ENCODE peak calls at places on chromosomes 4 and X, in seven cellular contexts. A, C, K, D, J, U and F are unnamed samples.

GRCh38 chr4:105129286-105129685 is 17.4 kb upstream of the TET2 start:
- DNase-seq in A (no peak), C (no peak), K (no peak), D (no peak), J (no peak), U (no peak), F (no peak)

GRCh38 chr4:140267576-140267975 is 105.9 kb upstream of the SCOC start:
- DNase-seq in A (no peak), C (no peak), K (no peak), D (no peak), J (no peak), U (no peak), F (no peak)

GRCh38 chrX:68932611-68933010 is 103.8 kb downstream of the EFNB1 start:
- DNase-seq in A (peak; percentile 29), C (no peak), K (no peak), D (no peak), J (no peak), U (no peak), F (no peak)

GRCh38 chr4:72567821-72568620 is 1.0 kb downstream of the ADAMTS3 start:
- DNase-seq in A (peak; percentile 81), C (peak; percentile 58), K (peak; percentile 76), D (peak; percentile 87), J (peak; percentile 78), U (peak; percentile 93), F (no peak)

GRCh38 chr4:23946307-23946706 is 56.5 kb upstream of the PPARGC1A start:
- DNase-seq in A (no peak), C (no peak), K (no peak), D (no peak), J (no peak), U (no peak), F (no peak)

GRCh38 chr4:67545996-67546356 is 673 bp upstream of the CENPC start:
- DNase-seq in A (no peak), C (no peak), K (no peak), D (no peak), J (no peak), U (no peak), F (no peak)

GRCh38 chr4:184994010-184994622 is 24.2 kb upstream of the HELT start:
- DNase-seq in A (peak; percentile 46), C (no peak), K (no peak), D (no peak), J (no peak), U (no peak), F (no peak)

GRCh38 chr4:85127653-85128052 is 161.2 kb upstream of the WDFY3 start:
- DNase-seq in A (no peak), C (no peak), K (no peak), D (peak; percentile 61), J (peak; percentile 55), U (peak; percentile 29), F (no peak)

GRCh38 chr4:9904976-9905587 is 116.2 kb downstream of the SLC2A9 start:
- DNase-seq in A (no peak), C (no peak), K (no peak), D (peak; percentile 29), J (no peak), U (peak; percentile 16), F (no peak)

GRCh38 chr4:1693131-1693896 is 9.2 kb upstream of the FAM53A start:
- DNase-seq in A (peak; percentile 82), C (peak; percentile 83), K (peak; percentile 80), D (peak; percentile 80), J (peak; percentile 77), U (peak; percentile 67), F (peak; percentile 70)

GRCh38 chr4:38804654-38805295 is at the start of gene TLR1:
- DNase-seq in A (no peak), C (no peak), K (no peak), D (peak; percentile 56), J (no peak), U (peak; percentile 54), F (no peak)

GRCh38 chr4:168655182-168655581 is 158.3 kb downstream of the PALLD start:
- DNase-seq in A (no peak), C (no peak), K (no peak), D (no peak), J (no peak), U (no peak), F (no peak)

GRCh38 chr4:89752932-89753598 is 83.9 kb downstream of the SNCA start:
- DNase-seq in A (peak; percentile 69), C (no peak), K (no peak), D (peak; percentile 87), J (peak; percentile 3), U (peak; percentile 81), F (no peak)

GRCh38 chr4:54541426-54542118 is 116.2 kb upstream of the KIT start:
- DNase-seq in A (no peak), C (no peak), K (no peak), D (peak; percentile 57), J (no peak), U (no peak), F (no peak)

GRCh38 chr4:33187035-33187434 is 2466.9 kb downstream of the PCDH7 start:
- DNase-seq in A (no peak), C (no peak), K (no peak), D (no peak), J (no peak), U (no peak), F (no peak)

GRCh38 chr4:60396680-60397079 is 803.4 kb upstream of the ADGRL3 start:
- DNase-seq in A (no peak), C (no peak), K (no peak), D (no peak), J (no peak), U (no peak), F (no peak)

GRCh38 chrX:11558972-11559371 is 106.7 kb downstream of the ARHGAP6 start:
- DNase-seq in A (no peak), C (no peak), K (peak; percentile 15), D (peak; percentile 17), J (no peak), U (no peak), F (peak; percentile 11)

GRCh38 chr4:78059524-78059889 is 2.4 kb downstream of the FRAS1 start:
- DNase-seq in A (peak; percentile 66), C (no peak), K (peak; percentile 72), D (peak; percentile 92), J (peak; percentile 82), U (peak; percentile 76), F (no peak)

GRCh38 chr4:21470531-21470930 is 478.0 kb downstream of the KCNIP4 start:
- DNase-seq in A (no peak), C (no peak), K (no peak), D (peak; percentile 69), J (no peak), U (peak; percentile 65), F (no peak)

GRCh38 chr4:87078987-87079469 is 141.4 kb downstream of the KLHL8 start:
- DNase-seq in A (peak; percentile 67), C (no peak), K (no peak), D (peak; percentile 86), J (peak; percentile 26), U (peak; percentile 74), F (no peak)

GRCh38 chrX:77668391-77669237 is 117.4 kb downstream of the ATRX start:
- DNase-seq in A (no peak), C (no peak), K (no peak), D (peak; percentile 64), J (no peak), U (peak; percentile 59), F (no peak)

GRCh38 chrX:118698516-118699247 is 28.7 kb upstream of the IL13RA1 start:
- DNase-seq in A (no peak), C (no peak), K (no peak), D (peak; percentile 5), J (peak; percentile 28), U (no peak), F (no peak)

GRCh38 chr4:14640476-14640875 is 361.8 kb upstream of the CPEB2 start:
- DNase-seq in A (no peak), C (no peak), K (no peak), D (no peak), J (no peak), U (no peak), F (no peak)

DNA sequence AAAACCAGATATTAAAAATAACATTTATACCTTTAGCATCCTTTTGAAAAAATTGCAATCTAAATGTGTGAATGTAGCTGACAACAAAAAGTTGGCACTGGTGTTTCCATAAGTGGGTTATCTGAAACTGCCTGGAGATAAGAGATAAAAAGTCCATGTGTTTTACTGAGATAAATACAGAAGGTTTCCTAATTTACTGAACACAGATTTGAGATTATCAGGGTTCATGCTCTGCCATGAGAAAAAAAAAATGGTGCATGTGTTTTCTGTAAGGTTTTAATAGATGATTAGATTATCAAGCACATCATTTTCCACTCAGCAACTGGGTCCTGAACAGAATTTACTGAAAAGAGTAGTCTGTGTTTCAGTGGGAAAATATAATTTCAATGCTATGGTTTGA is 326.2 kb upstream of the SLIT2 start:
- DNase-seq in A (no peak), C (no peak), K (no peak), D (no peak), J (no peak), U (no peak), F (no peak)
- H3K9me3 ChIP-seq in A (no peaks in the 10 kb centered on the region), C (no peaks in the 10 kb centered on the region), K (peaks cover under 1% of the 10 kb centered on the region), D (no peaks in the 10 kb centered on the region), J (no peaks in the 10 kb centered on the region), U (no peaks in the 10 kb centered on the region), F (peaks cover 5% of the 10 kb centered on the region)

GRCh38 chr4:172995704-172996103 is 172.9 kb upstream of the GALNT7 start:
- DNase-seq in A (no peak), C (no peak), K (no peak), D (no peak), J (no peak), U (no peak), F (no peak)

GRCh38 chr4:172998527-172999469 is 169.8 kb upstream of the GALNT7 start:
- DNase-seq in A (no peak), C (no peak), K (no peak), D (peak; percentile 76), J (no peak), U (peak; percentile 88), F (no peak)

GRCh38 chr4:172997851-172998250 is 170.8 kb upstream of the GALNT7 start:
- DNase-seq in A (no peak), C (no peak), K (no peak), D (no peak), J (no peak), U (no peak), F (no peak)

GRCh38 chr4:172996571-172997216 is 171.9 kb upstream of the GALNT7 start:
- DNase-seq in A (no peak), C (no peak), K (no peak), D (peak; percentile 74), J (no peak), U (peak; percentile 89), F (no peak)

DNA sequence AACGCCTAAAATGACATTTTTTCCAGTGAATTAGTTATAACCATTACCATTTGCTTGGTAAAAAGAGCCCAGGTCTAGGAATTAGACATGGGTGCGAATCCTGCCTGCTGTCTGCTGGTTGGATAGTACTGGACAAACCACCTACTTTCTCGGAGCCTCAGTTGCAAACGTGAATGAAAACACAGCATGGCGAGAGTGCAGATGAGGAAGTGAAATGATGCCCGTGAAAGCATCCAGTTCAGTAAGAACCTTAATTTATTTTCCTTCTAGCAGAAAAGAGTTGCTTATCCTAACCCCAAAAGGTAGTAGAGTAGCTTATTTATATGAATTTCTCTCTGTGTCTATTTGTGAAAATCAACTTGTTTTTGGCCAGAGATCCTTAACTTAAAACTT is 171.4 kb upstream of the GALNT7 start:
- DNase-seq in A (no peak), C (no peak), K (no peak), D (no peak), J (no peak), U (no peak), F (no peak)
- H3K9me3 ChIP-seq in A (no peaks in the 10 kb centered on the region), C (no peaks in the 10 kb centered on the region), K (no peaks in the 10 kb centered on the region), D (no peaks in the 10 kb centered on the region), J (no peaks in the 10 kb centered on the region), U (no peaks in the 10 kb centered on the region), F (no peaks in the 10 kb centered on the region)

GRCh38 chrX:7131621-7132020 is 15.9 kb upstream of the STS start:
- DNase-seq in A (no peak), C (no peak), K (no peak), D (no peak), J (no peak), U (no peak), F (no peak)
- H3K9me3 ChIP-seq in A (no peaks in the 10 kb centered on the region), C (no peaks in the 10 kb centered on the region), K (no peaks in the 10 kb centered on the region), D (no peaks in the 10 kb centered on the region), J (no peaks in the 10 kb centered on the region), U (no peaks in the 10 kb centered on the region), F (no peaks in the 10 kb centered on the region)

GRCh38 chr4:151860561-151861093 is 99.8 kb upstream of the GATB start:
- DNase-seq in A (no peak), C (no peak), K (no peak), D (no peak), J (no peak), U (no peak), F (no peak)
- H3K9me3 ChIP-seq in A (no peaks in the 10 kb centered on the region), C (no peaks in the 10 kb centered on the region), K (no peaks in the 10 kb centered on the region), D (no peaks in the 10 kb centered on the region), J (no peaks in the 10 kb centered on the region), U (no peaks in the 10 kb centered on the region), F (no peaks in the 10 kb centered on the region)